ENCODE peak calls at places on chromosome 18, in four cellular contexts. R, U, K and Y are unnamed samples. For H3K4me1, the result is how much of the 10 kb centered on the place peaks cover.

GRCh38 chr18:7305416-7305815 is 74.5 kb downstream of the LRRC30 start:
- DNase-seq in R (no peak), U (no peak), K (no peak), Y (no peak)

GRCh38 chr18:42644729-42645131 is 470.8 kb downstream of the RIT2 start:
- DNase-seq in R (no peak), U (no peak), K (no peak), Y (no peak)

GRCh38 chr18:12460874-12461273 is 53.1 kb downstream of the PRELID3A start:
- DNase-seq in R (no peak), U (no peak), K (no peak), Y (no peak)

GRCh38 chr18:37274988-37275590 is 290.5 kb downstream of the CELF4 start:
- DNase-seq in R (no peak), U (no peak), K (no peak), Y (no peak)

GRCh38 chr18:21191596-21192307 is 50.3 kb upstream of the GREB1L start:
- DNase-seq in R (peak), U (peak), K (peak), Y (peak)

GRCh38 chr18:54261894-54262293 is 7.4 kb upstream of the POLI start:
- DNase-seq in R (peak), U (no peak), K (peak), Y (no peak)

GRCh38 chr18:27652480-27653121 is 467.5 kb upstream of the CHST9 start:
- DNase-seq in R (no peak), U (no peak), K (no peak), Y (no peak)

GRCh38 chr18:80231616-80232015 is 15.7 kb downstream of the PARD6G start:
- DNase-seq in R (no peak), U (no peak), K (no peak), Y (no peak)

GRCh38 chr18:7668392-7668791 is 101.3 kb downstream of the PTPRM start:
- DNase-seq in R (no peak), U (no peak), K (no peak), Y (no peak)

GRCh38 chr18:3970929-3971328 is 484.2 kb downstream of the DLGAP1 start:
- DNase-seq in R (no peak), U (no peak), K (no peak), Y (no peak)

GRCh38 chr18:46518438-46518837 is 138.6 kb downstream of the LOXHD1 start:
- DNase-seq in R (no peak), U (peak), K (no peak), Y (peak)

GRCh38 chr18:55466789-55467188 is 121.2 kb downstream of the TCF4 start:
- DNase-seq in R (no peak), U (no peak), K (no peak), Y (no peak)
- H3K4me1 ChIP-seq in R (under half), U (under half), K (under half), Y (under half)

GRCh38 chr18:76361219-76361618 is 133.8 kb downstream of the ZNF516 start:
- DNase-seq in R (no peak), U (no peak), K (no peak), Y (no peak)

GRCh38 chr18:76365561-76365960 is 129.5 kb downstream of the ZNF516 start:
- DNase-seq in R (no peak), U (no peak), K (no peak), Y (no peak)

GRCh38 chr18:76367168-76367785 is 127.8 kb downstream of the ZNF516 start:
- DNase-seq in R (no peak), U (no peak), K (no peak), Y (no peak)

GRCh38 chr18:76363451-76364120 is 131.5 kb downstream of the ZNF516 start:
- DNase-seq in R (no peak), U (no peak), K (no peak), Y (no peak)

GRCh38 chr18:76364282-76365259 is 130.5 kb downstream of the ZNF516 start:
- DNase-seq in R (no peak), U (no peak), K (no peak), Y (no peak)
- H3K4me3 ChIP-seq in R (no peak), U (no peak), K (no peak), Y (no peak)

GRCh38 chr18:28740575-28740974 is 563.6 kb upstream of the CDH2 start:
- DNase-seq in R (no peak), U (no peak), K (no peak), Y (no peak)

GRCh38 chr18:28736951-28737350 is 560.0 kb upstream of the CDH2 start:
- DNase-seq in R (no peak), U (no peak), K (no peak), Y (no peak)

GRCh38 chr18:28736223-28736622 is 559.3 kb upstream of the CDH2 start:
- DNase-seq in R (no peak), U (no peak), K (no peak), Y (no peak)

DNA sequence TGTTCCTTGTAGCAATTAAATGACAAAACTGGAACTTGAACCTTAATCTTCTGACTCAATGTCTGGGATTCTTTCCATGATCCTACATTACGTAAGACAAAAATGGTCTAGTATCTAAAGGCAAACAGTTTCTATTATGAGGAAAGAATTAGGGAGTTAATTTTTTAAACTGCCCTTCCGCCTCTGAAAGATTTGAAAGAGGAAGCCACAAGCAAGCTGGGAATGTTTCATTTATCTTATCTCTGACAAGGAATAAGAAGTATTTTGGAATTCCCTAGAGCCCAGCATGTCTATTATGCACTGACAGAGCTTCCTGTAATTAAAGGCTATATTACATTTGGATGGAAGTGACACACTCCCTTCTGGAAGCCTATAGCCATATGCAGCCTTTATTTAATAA is 558.8 kb upstream of the CDH2 start:
- DNase-seq in R (no peak), U (no peak), K (no peak), Y (no peak)
- H3K27ac ChIP-seq in R (no peak), U (peak), K (peak), Y (no peak)

GRCh38 chr18:58096658-58097057 is 52.6 kb downstream of the NEDD4L start:
- DNase-seq in R (no peak), U (no peak), K (no peak), Y (no peak)

GRCh38 chr18:58100154-58100553 is 56.1 kb downstream of the NEDD4L start:
- DNase-seq in R (no peak), U (no peak), K (no peak), Y (no peak)

GRCh38 chr18:58097907-58098166 is 53.8 kb downstream of the NEDD4L start:
- DNase-seq in R (no peak), U (no peak), K (no peak), Y (no peak)

GRCh38 chr18:58097127-58097906 is 53.3 kb downstream of the NEDD4L start:
- DNase-seq in R (peak), U (no peak), K (no peak), Y (no peak)

GRCh38 chr18:58098706-58099105 is 54.7 kb downstream of the NEDD4L start:
- DNase-seq in R (no peak), U (no peak), K (no peak), Y (no peak)
- H3K4me1 ChIP-seq in R (half or more), U (under half), K (under half), Y (under half)

DNA sequence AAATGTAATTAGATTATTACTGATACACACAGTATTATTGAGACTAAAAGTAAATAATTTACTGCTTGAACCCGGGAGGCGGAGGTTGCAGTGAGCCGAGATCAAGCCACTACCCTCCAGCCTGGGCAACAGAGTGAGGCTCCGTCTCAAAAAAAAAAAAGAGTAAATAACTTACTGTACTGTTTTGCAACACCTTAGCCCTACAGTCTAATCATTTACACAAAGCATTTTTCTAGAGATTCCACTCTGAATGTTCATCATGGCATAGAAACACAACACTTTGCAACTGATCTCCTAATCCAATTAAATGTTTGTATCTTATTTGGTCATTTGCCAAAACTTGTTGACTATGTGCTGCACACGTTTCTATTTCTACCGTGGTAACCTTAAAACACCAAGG is 23.4 kb upstream of the RMP24 start:
- DNase-seq in R (no peak), U (no peak), K (no peak), Y (no peak)
- H3K4me3 ChIP-seq in R (no peak), U (no peak), K (no peak), Y (no peak)

GRCh38 chr18:49094136-49094535 is 143.4 kb upstream of the SMAD7 start:
- DNase-seq in R (no peak), U (no peak), K (peak), Y (no peak)
- H3K27ac ChIP-seq in R (no peak), U (no peak), K (peak), Y (no peak)

GRCh38 chr18:48803518-48803917 is 147.2 kb downstream of the SMAD7 start:
- DNase-seq in R (peak), U (peak), K (peak), Y (peak)

GRCh38 chr18:48803951-48804855 is 146.6 kb downstream of the SMAD7 start:
- DNase-seq in R (peak), U (no peak), K (peak), Y (peak)

GRCh38 chr18:48806551-48807261 is 144.1 kb downstream of the SMAD7 start:
- DNase-seq in R (peak), U (peak), K (peak), Y (peak)

GRCh38 chr18:48805826-48806535 is 144.8 kb downstream of the SMAD7 start:
- DNase-seq in R (no peak), U (peak), K (peak), Y (peak)

DNA sequence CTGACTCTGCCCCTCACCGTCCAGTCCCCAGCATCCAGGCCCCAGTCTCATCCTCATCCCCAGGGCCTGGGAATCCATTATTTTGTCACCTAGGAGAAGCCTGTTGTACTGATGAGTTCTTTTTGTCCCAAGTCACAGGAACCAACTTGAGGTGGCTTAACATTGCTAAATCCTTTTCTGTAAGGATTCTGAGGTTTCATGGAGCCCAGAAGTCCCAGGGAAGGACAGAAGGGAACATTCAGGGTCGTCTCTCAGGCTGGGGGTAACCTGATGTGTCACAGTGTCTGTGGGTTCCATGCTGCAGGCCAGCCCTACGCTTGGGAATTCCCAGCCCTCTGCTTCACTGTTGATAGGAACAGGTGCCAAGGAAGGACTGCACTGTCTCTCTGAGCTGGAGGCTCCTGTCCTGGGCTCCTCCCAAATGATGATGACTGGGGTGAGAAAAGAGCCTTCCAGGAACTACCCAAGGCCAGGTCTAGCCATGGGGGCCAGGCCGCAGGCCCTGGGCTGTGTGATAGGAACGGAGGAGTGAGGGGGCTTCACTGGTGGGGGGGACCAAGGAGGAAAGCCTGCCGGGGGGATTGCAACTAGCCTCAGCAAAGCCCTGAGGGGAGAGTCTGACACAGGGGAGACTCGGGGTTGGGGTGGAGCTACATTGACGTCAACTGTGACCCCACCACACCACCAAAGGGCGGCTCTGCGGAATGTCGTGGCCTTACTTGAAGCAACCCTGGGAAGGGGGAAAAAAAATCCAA is 145.7 kb downstream of the SMAD7 start:
- DNase-seq in R (peak), U (peak), K (peak), Y (peak)
- H3K4me1 ChIP-seq in R (under half), U (under half), K (half or more), Y (half or more)

GRCh38 chr18:50401888-50402287 is 27.0 kb downstream of the SKA1 start:
- DNase-seq in R (peak), U (peak), K (no peak), Y (peak)
- H3K4me3 ChIP-seq in R (no peak), U (peak), K (no peak), Y (no peak)